ENCODE peak calls at places on chromosomes 2 and 18, in four cellular contexts. P is neuronal stem cell, D is fibroblast of lung, O is vagina. M is an unnamed sample. For H3K4me1, the result is how much of the 10 kb centered on the place peaks cover.

GRCh38 chr2:151264157-151264835 is 2.6 kb upstream of the RBM43 start:
- DNase-seq in P (no peak), D (no peak), O (no peak), M (no peak)

GRCh38 chr2:112794841-112795240 is 10.5 kb upstream of the IL1A start:
- DNase-seq in P (no peak), D (peak), O (no peak), M (no peak)

GRCh38 chr2:98730053-98730850 is 680 bp downstream of the MGAT4A start:
- DNase-seq in P (peak), D (no peak), O (no peak), M (peak)

GRCh38 chr2:226213717-226214116 is 585.9 kb downstream of the IRS1 start:
- DNase-seq in P (no peak), D (peak), O (no peak), M (no peak)

GRCh38 chr2:203225423-203226039 is 13.3 kb upstream of the CYP20A1 start:
- DNase-seq in P (no peak), D (peak), O (no peak), M (no peak)

GRCh38 chr2:46495347-46496030 is 16.1 kb downstream of the TMEM247 start:
- DNase-seq in P (no peak), D (peak), O (peak), M (no peak)

GRCh38 chr2:38380397-38381130 is 3.5 kb upstream of the ATL2 start:
- DNase-seq in P (no peak), D (no peak), O (no peak), M (no peak)

GRCh38 chr18:12645751-12646203 is 12.1 kb downstream of the SPIRE1 start:
- DNase-seq in P (no peak), D (no peak), O (no peak), M (no peak)

GRCh38 chr2:63189026-63189425 is 138.4 kb downstream of the OTX1 start:
- DNase-seq in P (no peak), D (peak), O (no peak), M (no peak)

GRCh38 chr18:34801769-34802168 is 91.7 kb downstream of the DTNA start:
- DNase-seq in P (no peak), D (peak), O (no peak), M (no peak)

GRCh38 chr2:11478899-11479605 is 13.1 kb upstream of the E2F6 start:
- DNase-seq in P (no peak), D (no peak), O (no peak), M (no peak)

GRCh38 chr2:869894-870293 is 80.8 kb upstream of the SNTG2 start:
- DNase-seq in P (no peak), D (no peak), O (no peak), M (no peak)

GRCh38 chr2:158291544-158292175 is 164.9 kb downstream of the CCDC148 start:
- DNase-seq in P (no peak), D (no peak), O (no peak), M (no peak)

GRCh38 chr2:205694256-205694655 is 12.0 kb downstream of the NRP2 start:
- DNase-seq in P (no peak), D (no peak), O (no peak), M (no peak)

GRCh38 chr18:70462078-70462439 is 173.2 kb downstream of the SOCS6 start:
- DNase-seq in P (no peak), D (no peak), O (no peak), M (no peak)

GRCh38 chr2:26691881-26692813 is at the start of gene KCNK3:
- DNase-seq in P (peak), D (peak), O (no peak), M (peak)

GRCh38 chr2:127429291-127429690 is 11.1 kb downstream of the PROC start:
- DNase-seq in P (no peak), D (no peak), O (no peak), M (no peak)

GRCh38 chr2:144513388-144514100 is 6.4 kb downstream of the ZEB2 start:
- DNase-seq in P (no peak), D (peak), O (no peak), M (peak)

GRCh38 chr2:128359841-128360240 is 41.2 kb upstream of the HS6ST1 start:
- DNase-seq in P (no peak), D (no peak), O (peak), M (no peak)

GRCh38 chr2:206229642-206230041 is 44.8 kb upstream of the ZDBF2 start:
- DNase-seq in P (no peak), D (no peak), O (no peak), M (no peak)

GRCh38 chr2:8535821-8536685 is 145.8 kb upstream of the ID2 start:
- DNase-seq in P (no peak), D (no peak), O (no peak), M (peak)

GRCh38 chr2:4673025-4673489 is 969.7 kb downstream of the DCDC2C start:
- DNase-seq in P (no peak), D (peak), O (no peak), M (no peak)

GRCh38 chr2:11290211-11290610 is 54.2 kb downstream of the ROCK2 start:
- DNase-seq in P (no peak), D (peak), O (no peak), M (no peak)

GRCh38 chr2:105388971-105389381 is 9.9 kb downstream of the FHL2 start:
- DNase-seq in P (no peak), D (peak), O (no peak), M (no peak)

GRCh38 chr2:45978302-45978859 is 318.8 kb upstream of the EPAS1 start:
- DNase-seq in P (no peak), D (no peak), O (no peak), M (no peak)

GRCh38 chr18:63087421-63088230 is 231.9 kb downstream of the BCL2 start:
- DNase-seq in P (no peak), D (no peak), O (no peak), M (no peak)

GRCh38 chr2:145723872-145724271 is 1204.0 kb upstream of the ZEB2 start:
- DNase-seq in P (no peak), D (no peak), O (no peak), M (no peak)

GRCh38 chr2:172836386-172837200 is 100.9 kb downstream of the RAPGEF4 start:
- DNase-seq in P (no peak), D (no peak), O (no peak), M (no peak)

GRCh38 chr2:214180686-214181085 is 230.2 kb upstream of the VWC2L start:
- DNase-seq in P (no peak), D (no peak), O (no peak), M (no peak)

GRCh38 chr2:148922776-148923175 is 47.7 kb downstream of the KIF5C start:
- DNase-seq in P (no peak), D (no peak), O (no peak), M (no peak)

GRCh38 chr2:136381722-136382633 is 264.0 kb upstream of the CXCR4 start:
- DNase-seq in P (no peak), D (no peak), O (no peak), M (no peak)

GRCh38 chr2:102514061-102514785 is 41.2 kb downstream of the SLC9A4 start:
- DNase-seq in P (no peak), D (peak), O (no peak), M (no peak)

GRCh38 chr2:1730047-1730937 is 14.0 kb downstream of the PXDN start:
- DNase-seq in P (no peak), D (peak), O (no peak), M (peak)

GRCh38 chr18:25896178-25896780 is 194.1 kb downstream of the SS18 start:
- DNase-seq in P (peak), D (peak), O (no peak), M (no peak)

GRCh38 chr18:40124107-40124506 is 1830.9 kb upstream of the PIK3C3 start:
- DNase-seq in P (no peak), D (peak), O (no peak), M (no peak)

GRCh38 chr2:30334738-30335426 is 103.5 kb downstream of the LBH start:
- DNase-seq in P (no peak), D (no peak), O (no peak), M (no peak)

GRCh38 chr18:79769698-79770500 is 27.8 kb upstream of the KCNG2 start:
- DNase-seq in P (no peak), D (no peak), O (no peak), M (no peak)

GRCh38 chr2:215981135-215981534 is 32.2 kb downstream of the MREG start:
- DNase-seq in P (no peak), D (no peak), O (no peak), M (no peak)

GRCh38 chr2:190180313-190181065 is 118.0 kb upstream of the MSTN start:
- DNase-seq in P (peak), D (peak), O (no peak), M (peak)

DNA sequence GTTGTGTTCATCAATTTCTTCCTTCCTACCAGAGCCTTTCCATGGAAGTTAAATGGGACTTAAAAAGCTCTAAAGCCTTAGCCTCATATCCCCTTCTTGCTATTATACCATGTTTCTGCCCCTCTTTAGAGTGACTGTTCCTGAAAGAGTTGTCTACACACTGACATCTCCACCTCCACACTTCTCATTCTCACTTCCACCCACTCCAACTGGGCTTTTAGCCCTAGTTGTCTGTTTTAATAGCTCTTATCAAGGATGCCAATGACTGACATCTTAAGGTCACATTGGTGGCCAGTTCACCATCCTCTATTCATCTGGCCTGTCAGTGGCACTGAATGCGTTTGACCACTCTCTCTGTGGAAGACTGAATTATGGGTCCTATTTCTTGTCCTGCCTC is 127.2 kb upstream of the SLC1A4 start:
- DNase-seq in P (no peak), D (no peak), O (no peak), M (no peak)
- H3K4me1 ChIP-seq in P (under half), D (under half), O (half or more), M (under half)

GRCh38 chr2:65069425-65069824 is 13.2 kb downstream of the CEP68 start:
- DNase-seq in P (no peak), D (no peak), O (no peak), M (no peak)
- H3K4me1 ChIP-seq in P (under half), D (under half), O (half or more), M (half or more)

GRCh38 chr2:181309161-181309560 is 148.0 kb upstream of the ITGA4 start:
- DNase-seq in P (no peak), D (no peak), O (no peak), M (no peak)
- H3K4me1 ChIP-seq in P (under half), D (under half), O (under half), M (under half)

DNA sequence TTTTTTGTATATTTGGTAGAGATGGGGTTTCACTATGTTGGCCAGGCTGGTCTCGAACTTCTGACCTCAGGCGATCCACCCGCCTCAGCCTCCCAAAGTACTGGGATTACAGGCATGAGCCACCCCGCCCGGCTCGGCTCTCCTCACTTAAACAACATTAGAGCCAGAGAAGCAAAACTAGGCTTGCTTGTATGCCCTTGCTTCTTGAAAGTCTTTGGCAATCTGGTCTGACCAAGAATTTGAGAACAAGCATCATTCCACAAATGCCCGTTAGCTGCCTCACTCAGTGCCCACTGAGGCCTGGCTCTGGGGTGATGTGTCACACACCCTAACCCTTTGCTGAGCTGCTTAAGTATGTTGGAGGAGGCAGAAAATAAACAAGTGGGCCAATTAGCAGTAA is 33.5 kb downstream of the SOWAHC start:
- DNase-seq in P (no peak), D (no peak), O (no peak), M (no peak)
- H3K4me1 ChIP-seq in P (under half), D (under half), O (under half), M (under half)

DNA sequence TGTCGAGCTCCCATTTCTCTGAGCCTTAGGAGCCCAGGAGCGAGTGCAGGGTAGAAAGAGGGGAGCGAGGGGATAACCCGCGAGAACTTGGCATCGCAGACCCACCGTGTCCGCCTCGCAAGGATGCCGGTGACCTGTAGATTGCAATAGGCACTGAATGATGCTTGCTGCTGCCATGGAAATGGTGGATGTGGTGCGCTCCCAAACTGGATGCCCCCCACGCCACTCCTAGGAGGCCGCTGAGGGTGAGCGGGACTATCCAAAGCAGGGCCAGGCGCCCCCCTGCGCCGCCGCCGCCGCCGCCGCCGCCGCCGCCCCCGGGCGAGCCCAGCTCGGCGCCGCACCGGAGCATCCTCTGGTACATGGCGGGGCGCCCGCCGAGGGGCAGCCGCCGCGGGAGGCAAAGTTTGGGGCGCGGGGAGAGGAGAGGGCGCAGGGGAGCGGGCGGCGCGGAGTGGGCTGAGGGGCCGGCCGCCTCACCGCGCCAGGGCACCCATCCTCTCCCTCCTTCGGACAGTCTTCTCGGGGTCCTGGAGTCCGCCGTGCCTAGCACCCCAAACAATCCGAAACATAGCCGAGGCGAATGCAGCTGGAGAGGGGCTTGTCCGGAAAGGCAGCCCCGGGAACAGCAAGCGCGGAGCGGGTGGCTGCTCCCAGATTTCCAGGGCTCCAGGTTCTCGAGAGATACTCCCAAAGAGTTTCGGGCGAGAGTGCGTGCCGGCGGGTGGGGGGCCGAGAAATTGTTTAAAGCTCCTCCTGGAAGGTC is 685.2 kb downstream of the NRXN1 start:
- DNase-seq in P (peak), D (no peak), O (no peak), M (no peak)
- H3K4me1 ChIP-seq in P (under half), D (under half), O (under half), M (under half)

GRCh38 chr2:237931205-237931721 is 35.6 kb upstream of the UBE2F start:
- DNase-seq in P (no peak), D (peak), O (no peak), M (no peak)
- H3K4me1 ChIP-seq in P (under half), D (under half), O (under half), M (under half)

GRCh38 chr18:44792456-44793080 is 111.9 kb downstream of the SETBP1 start:
- DNase-seq in P (no peak), D (no peak), O (no peak), M (no peak)
- H3K4me1 ChIP-seq in P (under half), D (under half), O (under half), M (under half)